ENCODE peak calls at places on chromosomes 6 and 20, in eight cellular contexts. N is lower lobe of right lung, G is DND-41, Q is fibroblast of the aortic adventitia, U is mammary epithelial cell, P is AG04449, W is uterus, C is prostate gland. Y is an unnamed sample.

GRCh38 chr20:47464380-47465101 is 37.1 kb upstream of the NCOA3 start:
- DNase-seq in N (no peak), G (no peak), Q (peak), U (peak), P (peak), W (no peak), C (peak), Y (peak)

GRCh38 chr6:170124836-170125235 is 166.0 kb downstream of the DLL1 start:
- DNase-seq in N (no peak), G (no peak), Q (no peak), U (peak), P (no peak), W (no peak), C (peak), Y (no peak)

GRCh38 chr6:35224720-35225119 is 11.0 kb downstream of the SCUBE3 start:
- DNase-seq in N (no peak), G (no peak), Q (no peak), U (no peak), P (no peak), W (no peak), C (no peak), Y (no peak)

GRCh38 chr6:15400572-15401004 is 154.7 kb downstream of the JARID2 start:
- DNase-seq in N (peak), G (no peak), Q (no peak), U (no peak), P (no peak), W (peak), C (peak), Y (peak)

GRCh38 chr20:32526561-32526960 is 58.6 kb downstream of the NOL4L start:
- DNase-seq in N (peak), G (no peak), Q (no peak), U (no peak), P (no peak), W (no peak), C (no peak), Y (no peak)

GRCh38 chr6:140546640-140547039 is 1172.2 kb upstream of the CITED2 start:
- DNase-seq in N (no peak), G (no peak), Q (no peak), U (peak), P (no peak), W (no peak), C (no peak), Y (no peak)

GRCh38 chr6:132713355-132714134 is at the start of gene VNN1:
- DNase-seq in N (no peak), G (no peak), Q (no peak), U (no peak), P (no peak), W (no peak), C (no peak), Y (no peak)

GRCh38 chr6:43263314-43264178 is 20.3 kb downstream of the TTBK1 start:
- DNase-seq in N (peak), G (peak), Q (peak), U (peak), P (no peak), W (peak), C (peak), Y (peak)

GRCh38 chr6:105993769-105994521 is 92.2 kb upstream of the PRDM1 start:
- DNase-seq in N (peak), G (peak), Q (peak), U (no peak), P (no peak), W (peak), C (no peak), Y (peak)

GRCh38 chr6:1746919-1747460 is 137.3 kb downstream of the FOXC1 start:
- DNase-seq in N (no peak), G (no peak), Q (no peak), U (no peak), P (no peak), W (no peak), C (no peak), Y (no peak)

GRCh38 chr6:5095236-5095635 is 10.1 kb downstream of the PPP1R3G start:
- DNase-seq in N (no peak), G (no peak), Q (no peak), U (no peak), P (no peak), W (no peak), C (no peak), Y (peak)

GRCh38 chr6:156686429-156686939 is 90.7 kb upstream of the ARID1B start:
- DNase-seq in N (peak), G (peak), Q (peak), U (peak), P (no peak), W (no peak), C (peak), Y (peak)

GRCh38 chr6:52390361-52390727 is 28.4 kb downstream of the PAQR8 start:
- DNase-seq in N (no peak), G (peak), Q (peak), U (peak), P (no peak), W (no peak), C (peak), Y (peak)

GRCh38 chr6:22036699-22037098 is 260.1 kb downstream of the PRL start:
- DNase-seq in N (no peak), G (no peak), Q (no peak), U (no peak), P (no peak), W (no peak), C (no peak), Y (no peak)

GRCh38 chr20:34669094-34669493 is 7.8 kb downstream of the PIGU start:
- DNase-seq in N (no peak), G (no peak), Q (no peak), U (no peak), P (no peak), W (no peak), C (no peak), Y (no peak)

GRCh38 chr6:109429496-109429895 is 10.9 kb downstream of the PPIL6 start:
- DNase-seq in N (no peak), G (no peak), Q (no peak), U (no peak), P (no peak), W (no peak), C (no peak), Y (no peak)

GRCh38 chr6:4607026-4607704 is 169.0 kb upstream of the CDYL start:
- DNase-seq in N (no peak), G (no peak), Q (peak), U (peak), P (no peak), W (peak), C (no peak), Y (peak)

GRCh38 chr20:59805786-59806577 is 127.5 kb downstream of the SYCP2 start:
- DNase-seq in N (no peak), G (no peak), Q (no peak), U (no peak), P (no peak), W (no peak), C (no peak), Y (no peak)

GRCh38 chr20:63499333-63499969 is 568 bp upstream of the EEF1A2 start:
- DNase-seq in N (no peak), G (no peak), Q (no peak), U (no peak), P (no peak), W (no peak), C (no peak), Y (no peak)

GRCh38 chr20:63500151-63500901 is 1.4 kb upstream of the EEF1A2 start:
- DNase-seq in N (no peak), G (no peak), Q (no peak), U (no peak), P (no peak), W (no peak), C (no peak), Y (no peak)

GRCh38 chr20:63497138-63497945 is 1.5 kb downstream of the EEF1A2 start:
- DNase-seq in N (no peak), G (no peak), Q (no peak), U (no peak), P (no peak), W (no peak), C (no peak), Y (no peak)

GRCh38 chr20:63497946-63498935 is 642 bp downstream of the EEF1A2 start:
- DNase-seq in N (no peak), G (no peak), Q (no peak), U (peak), P (no peak), W (no peak), C (no peak), Y (peak)

GRCh38 chr20:63498950-63499332 is at the start of gene EEF1A2:
- DNase-seq in N (no peak), G (no peak), Q (no peak), U (no peak), P (no peak), W (no peak), C (no peak), Y (no peak)
- TF ChIP-seq CTCF in N (no peak), G (no peak), Q (peak), U (no peak), P (no peak), W (no peak), C (no peak), Y (no peak)

DNA sequence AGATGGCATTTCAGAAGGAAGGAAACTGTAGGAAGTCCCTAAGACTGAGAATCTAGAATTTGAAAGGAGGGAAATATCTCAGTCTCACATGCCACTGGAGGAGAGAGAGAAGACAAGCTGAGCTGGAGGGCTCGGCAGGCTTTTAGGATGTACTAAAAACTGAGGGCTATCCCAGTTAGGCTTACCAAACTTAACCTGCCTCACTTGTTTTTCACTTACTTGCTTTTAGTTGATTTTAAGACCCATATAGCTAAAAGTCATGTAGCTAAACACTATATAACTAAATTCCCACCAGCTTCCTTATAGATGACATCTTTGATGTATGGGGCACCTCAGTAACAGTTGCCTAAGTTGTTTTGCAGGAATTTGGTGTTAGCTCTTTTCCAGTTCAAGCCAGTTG is 288.0 kb downstream of the DOK5 start:
- DNase-seq in N (no peak), G (no peak), Q (no peak), U (no peak), P (no peak), W (no peak), C (no peak), Y (no peak)
- H3K4me3 ChIP-seq in N (no peak), G (no peak), Q (no peak), U (no peak), P (no peak), W (no peak), C (no peak), Y (no peak)

DNA sequence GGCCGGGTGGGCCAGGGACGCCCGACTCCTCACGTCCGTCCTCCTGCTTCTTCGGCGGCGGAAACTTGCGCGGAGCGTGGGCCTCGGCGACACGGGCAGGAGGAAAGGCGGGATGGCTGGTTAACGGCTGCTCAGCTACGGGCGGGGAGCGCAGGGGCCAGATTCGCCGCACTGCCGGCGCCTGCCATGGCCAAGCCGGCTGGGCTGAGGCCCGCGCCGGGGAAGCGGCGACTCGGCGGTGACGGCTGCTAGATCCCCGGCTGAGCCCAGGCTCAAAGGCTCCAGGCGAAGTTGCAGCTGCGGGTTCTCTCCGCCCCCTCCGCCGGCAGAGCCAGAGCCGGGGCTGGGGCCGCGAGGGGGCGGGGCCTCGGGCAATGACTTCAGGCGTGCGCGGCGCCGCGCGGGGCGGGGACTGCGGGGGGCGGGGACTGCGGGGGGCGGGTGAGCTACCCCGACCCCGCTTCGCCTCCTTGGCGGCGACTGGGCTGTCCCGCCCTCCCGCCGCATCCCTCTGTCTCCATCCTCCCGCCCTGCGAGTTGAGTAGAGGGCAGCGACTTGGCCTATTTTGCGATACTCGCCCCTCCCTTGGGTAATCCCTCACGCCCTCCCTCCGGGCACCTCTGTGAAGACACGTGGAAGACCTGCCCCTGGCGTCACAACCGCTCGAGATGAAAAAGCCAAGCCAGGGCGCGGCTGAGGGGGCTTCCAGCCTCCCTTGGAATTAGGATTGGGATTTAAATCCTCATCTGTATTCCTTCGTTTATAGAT is at the start of gene CEP85L:
- DNase-seq in N (peak), G (peak), Q (peak), U (peak), P (peak), W (peak), C (peak), Y (peak)
- TF ChIP-seq CTCF in N (peak), G (no peak), Q (no peak), U (no peak), P (no peak), W (no peak), C (peak), Y (no peak)

GRCh38 chr20:50378170-50379000 is 131.8 kb upstream of the PTPN1 start:
- DNase-seq in N (no peak), G (no peak), Q (no peak), U (no peak), P (no peak), W (no peak), C (no peak), Y (peak)
- H3K4me3 ChIP-seq in N (peak), G (no peak), Q (no peak), U (no peak), P (no peak), W (no peak), C (no peak), Y (no peak)

DNA sequence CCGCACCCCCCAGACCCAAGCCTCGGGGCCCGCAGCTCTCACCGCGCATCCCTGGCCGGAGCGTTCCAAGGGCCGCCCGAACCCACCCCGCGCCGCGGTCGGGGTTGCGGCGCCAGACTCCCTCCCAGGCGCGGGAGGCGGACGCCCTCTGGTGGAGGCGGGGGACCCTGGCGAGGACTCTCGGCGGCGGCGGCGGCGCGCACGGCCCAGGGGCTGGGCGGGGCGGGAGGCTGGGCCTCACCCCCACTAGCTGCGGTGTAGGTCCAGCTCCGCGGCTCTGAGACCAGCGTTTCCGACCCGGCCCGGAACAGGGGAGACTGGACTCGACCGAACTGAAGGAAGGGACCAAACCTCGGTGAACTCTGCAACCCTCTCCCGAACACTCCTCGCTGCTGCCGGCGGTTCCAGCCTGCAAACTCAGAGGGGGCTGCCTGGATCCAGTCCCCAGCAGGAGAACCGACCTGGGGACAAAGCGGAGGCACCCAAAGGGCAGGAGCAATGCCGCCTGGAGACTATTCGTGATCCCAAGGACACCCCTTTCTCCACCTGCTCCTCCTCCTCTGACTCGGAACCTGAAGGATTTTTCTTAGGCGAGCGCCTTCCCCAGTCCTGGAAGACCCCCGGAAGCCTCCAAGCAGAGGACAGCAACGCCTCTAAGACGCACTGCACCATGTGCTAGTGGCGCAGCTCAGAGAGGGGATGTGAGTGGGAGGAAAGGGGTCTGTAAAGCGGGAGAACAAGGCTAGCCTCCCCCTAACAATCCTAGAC is 859 bp upstream of the TOMM6 start:
- DNase-seq in N (peak), G (peak), Q (peak), U (peak), P (no peak), W (peak), C (peak), Y (peak)
- TF ChIP-seq CTCF in N (peak), G (peak), Q (peak), U (peak), P (peak), W (peak), C (peak), Y (no peak)

GRCh38 chr6:128310061-128310460 is 210.3 kb downstream of the PTPRK start:
- DNase-seq in N (no peak), G (no peak), Q (peak), U (no peak), P (no peak), W (no peak), C (no peak), Y (peak)
- H3K4me3 ChIP-seq in N (no peak), G (no peak), Q (no peak), U (no peak), P (no peak), W (no peak), C (no peak), Y (no peak)

DNA sequence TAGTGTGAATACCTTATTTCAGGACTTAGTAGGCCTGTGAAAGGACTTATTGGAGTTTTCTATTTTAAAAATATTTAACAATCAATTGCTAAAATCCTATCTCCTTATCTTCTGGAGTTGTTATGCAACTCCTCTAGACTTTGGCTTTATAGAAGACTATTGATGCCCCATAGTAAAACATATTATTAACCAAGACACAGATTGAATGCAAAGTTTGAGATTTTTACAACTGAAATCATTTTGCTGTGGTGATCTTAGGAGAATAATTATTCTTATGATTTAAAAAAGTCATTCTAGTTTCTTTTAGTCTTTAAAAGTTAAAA is 4.5 kb downstream of the HEY2 start:
- DNase-seq in N (no peak), G (no peak), Q (no peak), U (no peak), P (no peak), W (no peak), C (no peak), Y (no peak)
- TF ChIP-seq CTCF in N (no peak), G (no peak), Q (no peak), U (no peak), P (no peak), W (no peak), C (no peak), Y (no peak)

GRCh38 chr6:158046201-158047119 is 64.8 kb downstream of the SYNJ2 start:
- DNase-seq in N (peak), G (peak), Q (no peak), U (no peak), P (no peak), W (no peak), C (no peak), Y (no peak)
- H3K4me3 ChIP-seq in N (no peak), G (no peak), Q (no peak), U (no peak), P (no peak), W (no peak), C (no peak), Y (no peak)

GRCh38 chr6:47238456-47238995 is 71.2 kb downstream of the TNFRSF21 start:
- DNase-seq in N (no peak), G (no peak), Q (peak), U (no peak), P (no peak), W (no peak), C (no peak), Y (no peak)

GRCh38 chr6:47240277-47240890 is 69.3 kb downstream of the TNFRSF21 start:
- DNase-seq in N (no peak), G (no peak), Q (no peak), U (no peak), P (no peak), W (no peak), C (no peak), Y (no peak)

GRCh38 chr6:47245745-47246371 is 63.8 kb downstream of the TNFRSF21 start:
- DNase-seq in N (no peak), G (peak), Q (no peak), U (no peak), P (no peak), W (no peak), C (no peak), Y (peak)

GRCh38 chr6:47242483-47243386 is 67.0 kb downstream of the TNFRSF21 start:
- DNase-seq in N (peak), G (peak), Q (peak), U (peak), P (peak), W (peak), C (peak), Y (peak)

GRCh38 chr6:47241742-47242482 is 67.8 kb downstream of the TNFRSF21 start:
- DNase-seq in N (no peak), G (no peak), Q (peak), U (peak), P (no peak), W (no peak), C (no peak), Y (peak)
- TF ChIP-seq CTCF in N (no peak), G (no peak), Q (no peak), U (no peak), P (no peak), W (no peak), C (no peak), Y (peak)